ENCODE peak calls at places on chromosome 2, in nine cellular contexts. Z is fibroblast of lung, I is PC-9, P is neural progenitor cell, X is GM23338, T is HCT116, L is K562, E is GM12878, F is astrocyte. R is an unnamed sample.

GRCh38 chr2:176136375-176137248 is 7.1 kb downstream of the HOXD8 start:
- DNase-seq in Z (no peak), I (no peak), P (peak; percentile 67), X (peak; percentile 66), T (no peak), L (no peak), E (no peak), F (no peak), R (no peak)

GRCh38 chr2:939936-940620 is 10.6 kb upstream of the SNTG2 start:
- DNase-seq in Z (no peak), I (no peak), P (no peak), X (no peak), T (no peak), L (no peak), E (no peak), F (no peak), R (no peak)

GRCh38 chr2:241965931-241966412 is 96.4 kb downstream of the RTP5 start:
- DNase-seq in Z (peak; percentile 95), I (peak; percentile 82), P (peak; percentile 56), X (no peak), T (peak; percentile 71), L (peak; percentile 65), E (peak; percentile 65), F (peak; percentile 98), R (peak; percentile 76)

GRCh38 chr2:207163053-207163814 is 2.5 kb downstream of the KLF7 start:
- DNase-seq in Z (peak; percentile 89), I (peak; percentile 96), P (no peak), X (peak; percentile 36), T (peak; percentile 74), L (no peak), E (no peak), F (peak; percentile 94), R (no peak)

GRCh38 chr2:128790541-128790944 is 471.9 kb upstream of the HS6ST1 start:
- DNase-seq in Z (no peak), I (no peak), P (no peak), X (no peak), T (no peak), L (no peak), E (no peak), F (no peak), R (no peak)

GRCh38 chr2:11090158-11090557 is 65.1 kb upstream of the SLC66A3 start:
- DNase-seq in Z (no peak), I (no peak), P (no peak), X (no peak), T (no peak), L (no peak), E (no peak), F (no peak), R (no peak)

GRCh38 chr2:52632543-52632942 is 1135.1 kb upstream of the CHAC2 start:
- DNase-seq in Z (no peak), I (no peak), P (peak; percentile 40), X (peak; percentile 60), T (no peak), L (no peak), E (no peak), F (no peak), R (no peak)

GRCh38 chr2:67930156-67930555 is 132.6 kb downstream of the C1D start:
- DNase-seq in Z (no peak), I (no peak), P (peak; percentile 83), X (peak; percentile 93), T (no peak), L (no peak), E (no peak), F (no peak), R (no peak)

GRCh38 chr2:221553333-221553732 is 18.8 kb downstream of the EPHA4 start:
- DNase-seq in Z (no peak), I (no peak), P (peak; percentile 68), X (no peak), T (no peak), L (no peak), E (no peak), F (no peak), R (no peak)

GRCh38 chr2:240836781-240837467 is 16.9 kb upstream of the KIF1A start:
- DNase-seq in Z (peak; percentile 61), I (no peak), P (no peak), X (no peak), T (no peak), L (no peak), E (no peak), F (peak; percentile 60), R (no peak)

GRCh38 chr2:240837621-240838020 is 17.6 kb upstream of the KIF1A start:
- DNase-seq in Z (no peak), I (no peak), P (no peak), X (no peak), T (no peak), L (no peak), E (no peak), F (no peak), R (no peak)

GRCh38 chr2:240839152-240840143 is 19.4 kb upstream of the KIF1A start:
- DNase-seq in Z (peak; percentile 15), I (no peak), P (no peak), X (no peak), T (no peak), L (no peak), E (no peak), F (peak; percentile 36), R (no peak)

GRCh38 chr2:240835528-240835927 is 15.5 kb upstream of the KIF1A start:
- DNase-seq in Z (no peak), I (no peak), P (no peak), X (no peak), T (no peak), L (no peak), E (no peak), F (no peak), R (no peak)

DNA sequence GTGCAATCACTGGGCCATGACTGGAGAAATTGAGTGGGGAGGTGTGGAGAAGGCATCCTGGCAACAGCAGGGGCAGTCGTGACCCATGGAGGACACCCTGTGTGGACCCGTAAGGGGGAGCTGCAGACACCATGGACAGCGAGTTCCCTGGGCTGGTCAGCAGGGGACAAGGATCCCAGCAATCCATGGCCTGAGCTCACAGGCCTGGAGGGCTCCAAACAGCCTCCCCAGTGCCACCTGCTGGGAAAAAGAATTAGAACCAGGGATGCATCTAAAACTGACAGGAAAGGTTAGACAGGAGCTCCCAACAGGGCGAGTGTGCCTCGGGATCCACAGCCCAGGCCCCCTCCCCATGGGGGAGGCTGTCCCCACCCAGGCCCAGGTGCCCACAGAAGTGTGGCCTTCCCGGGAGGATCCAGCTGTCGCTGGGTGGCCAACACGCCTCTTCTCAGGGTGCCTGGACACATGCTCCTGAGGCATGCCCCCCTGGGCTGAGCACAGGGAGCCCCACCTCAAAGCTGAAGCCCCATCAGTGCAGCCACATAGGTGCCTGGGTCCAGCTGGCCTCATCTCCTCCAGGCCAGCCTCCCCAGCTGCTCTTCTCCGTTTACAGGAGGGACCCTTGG is 20.5 kb upstream of the KIF1A start:
- DNase-seq in Z (peak; percentile 65), I (peak; percentile 71), P (peak; percentile 81), X (peak; percentile 83), T (peak; percentile 53), L (peak; percentile 50), E (no peak), F (peak; percentile 39), R (peak; percentile 22)
- TF ChIP-seq CTCF in Z (peak; percentile 63), I (peak; percentile 80), P (peak; percentile 54), X (peak; percentile 37), T (peak; percentile 78), L (peak; percentile 85), E (peak; percentile 54), F (peak; percentile 58), R (peak; percentile 64)

GRCh38 chr2:233369462-233369861 is 15.2 kb downstream of the DGKD start:
- DNase-seq in Z (no peak), I (no peak), P (no peak), X (no peak), T (no peak), L (no peak), E (no peak), F (no peak), R (no peak)

GRCh38 chr2:233369897-233370758 is 15.8 kb downstream of the DGKD start:
- DNase-seq in Z (peak; percentile 19), I (no peak), P (no peak), X (no peak), T (no peak), L (no peak), E (no peak), F (no peak), R (no peak)

GRCh38 chr2:233372855-233373254 is 18.6 kb downstream of the DGKD start:
- DNase-seq in Z (no peak), I (no peak), P (no peak), X (no peak), T (no peak), L (no peak), E (no peak), F (no peak), R (no peak)

GRCh38 chr2:233373316-233373715 is 19.0 kb downstream of the DGKD start:
- DNase-seq in Z (peak; percentile 49), I (no peak), P (no peak), X (no peak), T (no peak), L (no peak), E (no peak), F (no peak), R (no peak)

GRCh38 chr2:233371608-233372007 is 17.3 kb downstream of the DGKD start:
- DNase-seq in Z (peak; percentile 34), I (no peak), P (no peak), X (no peak), T (no peak), L (no peak), E (no peak), F (no peak), R (no peak)
- H3K79me2 ChIP-seq in Z (no peaks in the 10 kb centered on the region), I (peaks cover 61% of the 10 kb centered on the region), P (no peaks in the 10 kb centered on the region), X (peaks cover 27% of the 10 kb centered on the region), T (peaks cover 67% of the 10 kb centered on the region), L (peaks cover 5% of the 10 kb centered on the region), E (peaks cover 11% of the 10 kb centered on the region), F (peaks cover 16% of the 10 kb centered on the region), R (peaks cover 76% of the 10 kb centered on the region)

DNA sequence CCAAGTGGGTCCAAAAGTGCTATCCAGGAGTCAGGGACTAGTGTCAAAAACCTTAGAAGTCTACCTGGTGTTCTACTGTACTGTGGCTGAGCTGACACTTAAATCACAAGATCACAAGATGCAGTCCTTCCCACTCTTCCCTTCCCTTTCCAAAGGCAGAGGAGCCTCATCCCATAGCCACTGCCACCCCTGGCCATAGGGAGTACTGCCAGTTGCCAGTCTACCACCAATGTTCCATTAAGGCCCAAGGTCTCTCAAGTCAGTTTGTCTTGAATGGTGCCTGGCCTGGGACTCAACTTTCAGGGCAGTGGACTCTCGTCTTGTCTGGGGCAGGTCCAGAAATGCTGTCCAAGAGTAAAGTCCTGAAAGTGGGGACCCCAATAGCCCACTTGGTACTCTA is 585.6 kb downstream of the NUP35 start:
- DNase-seq in Z (no peak), I (no peak), P (no peak), X (peak; percentile 16), T (no peak), L (no peak), E (no peak), F (no peak), R (no peak)
- TF ChIP-seq CTCF in Z (no peak), I (no peak), P (no peak), X (peak; percentile 21), T (peak; percentile 13), L (no peak), E (no peak), F (no peak), R (no peak)

DNA sequence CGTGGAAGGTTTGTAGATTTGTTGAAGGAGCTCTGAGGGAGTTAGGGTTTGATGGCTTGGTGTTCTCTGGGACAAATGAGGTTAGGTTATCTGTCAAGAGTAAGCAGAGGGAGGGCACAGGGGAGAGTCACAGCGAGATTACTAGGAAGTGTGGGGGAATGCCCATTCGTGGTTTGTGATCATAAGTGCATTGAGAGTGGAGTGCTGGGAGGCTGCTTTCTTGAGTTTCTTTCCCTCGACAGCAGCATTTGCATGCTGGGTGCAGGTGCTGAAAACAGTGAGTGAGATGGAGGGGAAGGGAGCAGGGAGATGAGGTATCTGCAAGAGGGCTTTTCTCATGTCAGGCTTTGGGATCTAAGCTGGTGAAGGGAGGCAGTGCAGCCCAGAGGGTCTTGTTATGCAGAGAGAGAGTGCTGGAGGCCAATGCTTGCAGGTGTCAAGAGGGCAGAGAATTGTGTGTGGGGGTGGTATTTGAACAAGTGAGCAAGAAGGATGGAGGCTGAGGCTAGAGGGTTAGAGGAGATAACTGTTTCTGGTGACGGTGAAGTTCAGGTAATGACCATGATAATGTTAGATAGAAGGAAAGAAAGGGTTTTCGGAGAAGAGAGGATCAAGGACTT is 8.8 kb downstream of the RALB start:
- DNase-seq in Z (no peak), I (peak; percentile 24), P (no peak), X (no peak), T (no peak), L (no peak), E (peak; percentile 62), F (no peak), R (no peak)
- H3K79me2 ChIP-seq in Z (peaks cover 67% of the 10 kb centered on the region), I (peaks cover 86% of the 10 kb centered on the region), P (peaks cover 19% of the 10 kb centered on the region), X (peaks cover 3% of the 10 kb centered on the region), T (peaks cover 57% of the 10 kb centered on the region), L (peaks cover 57% of the 10 kb centered on the region), E (peaks cover 32% of the 10 kb centered on the region), F (peaks cover 79% of the 10 kb centered on the region), R (no peaks in the 10 kb centered on the region)